ENCODE peak calls at places on chromosomes 3 and 15, in four cellular contexts. One of them, this sample, is unnamed.

GRCh38 chr15:31150732-31151212 is 49.2 kb upstream of the TRPM1 start:
- DNase-seq in K562: no peak
- DNase-seq in HepG2: no peak
- DNase-seq in HEK293T: no peak
- DNase-seq in this sample: no peak

GRCh38 chr3:110903771-110904532 is 167.7 kb upstream of the NECTIN3 start:
- DNase-seq in HEK293T: no peak
- DNase-seq in K562: no peak
- DNase-seq in HepG2: no peak
- DNase-seq in this sample: no peak

GRCh38 chr15:46413799-46414198 is 779.0 kb downstream of the SQOR start:
- DNase-seq in HEK293T: no peak
- DNase-seq in K562: no peak
- DNase-seq in HepG2: no peak
- DNase-seq in this sample: no peak

GRCh38 chr3:49725906-49726681 is 2.3 kb upstream of the GMPPB start:
- DNase-seq in HEK293T: no peak
- DNase-seq in K562: no peak
- DNase-seq in HepG2: no peak
- DNase-seq in this sample: no peak

GRCh38 chr15:48584090-48584831 is 61.2 kb downstream of the FBN1 start:
- DNase-seq in HEK293T: no peak
- DNase-seq in K562: no peak
- DNase-seq in HepG2: no peak
- DNase-seq in this sample: no peak

GRCh38 chr3:132596816-132597433 is at the start of gene ACKR4:
- DNase-seq in HepG2: no peak
- DNase-seq in K562: no peak
- DNase-seq in HEK293T: no peak
- DNase-seq in this sample: no peak

GRCh38 chr15:39341238-39341637 is 239.6 kb upstream of the THBS1 start:
- DNase-seq in K562: no peak
- DNase-seq in HepG2: no peak
- DNase-seq in HEK293T: no peak
- DNase-seq in this sample: no peak

GRCh38 chr3:138862924-138863775 is 28.4 kb upstream of the PIK3CB start:
- DNase-seq in HepG2: peak; percentile 97
- DNase-seq in K562: peak; percentile 64
- DNase-seq in HEK293T: peak; percentile 29
- DNase-seq in this sample: no peak

GRCh38 chr3:151169700-151170224 is 33.3 kb downstream of the GPR171 start:
- DNase-seq in HEK293T: no peak
- DNase-seq in K562: no peak
- DNase-seq in HepG2: no peak
- DNase-seq in this sample: no peak

GRCh38 chr3:23739536-23739935 is 66.2 kb upstream of the UBE2E1 start:
- DNase-seq in K562: no peak
- DNase-seq in HEK293T: no peak
- DNase-seq in HepG2: no peak
- DNase-seq in this sample: no peak

GRCh38 chr3:129021140-129021551 is 20.0 kb downstream of the EFCC1 start:
- DNase-seq in HEK293T: no peak
- DNase-seq in K562: no peak
- DNase-seq in HepG2: peak; percentile 24
- DNase-seq in this sample: no peak

GRCh38 chr3:86988235-86988634 is 2.7 kb downstream of the VGLL3 start:
- DNase-seq in K562: no peak
- DNase-seq in HEK293T: no peak
- DNase-seq in HepG2: no peak
- DNase-seq in this sample: no peak

GRCh38 chr3:197371521-197372075 is 73.2 kb upstream of the DLG1 start:
- DNase-seq in HepG2: no peak
- DNase-seq in K562: no peak
- DNase-seq in HEK293T: peak; percentile 2
- DNase-seq in this sample: no peak

GRCh38 chr15:40984963-40985362 is 31.7 kb downstream of the CHAC1 start:
- DNase-seq in HEK293T: no peak
- DNase-seq in K562: no peak
- DNase-seq in HepG2: no peak
- DNase-seq in this sample: no peak

GRCh38 chr3:38038447-38038911 is 529 bp upstream of the DLEC1 start:
- DNase-seq in HepG2: no peak
- DNase-seq in HEK293T: no peak
- DNase-seq in K562: no peak
- DNase-seq in this sample: no peak

GRCh38 chr15:62115847-62116246 is 49.1 kb downstream of the C2CD4A start:
- DNase-seq in K562: no peak
- DNase-seq in HEK293T: no peak
- DNase-seq in HepG2: peak; percentile 32
- DNase-seq in this sample: no peak

GRCh38 chr15:62112051-62112450 is 45.3 kb downstream of the C2CD4A start:
- DNase-seq in K562: no peak
- DNase-seq in HEK293T: no peak
- DNase-seq in HepG2: no peak
- DNase-seq in this sample: no peak

GRCh38 chr15:62110000-62110851 is 43.4 kb downstream of the C2CD4A start:
- DNase-seq in HepG2: no peak
- DNase-seq in K562: no peak
- DNase-seq in HEK293T: no peak
- DNase-seq in this sample: no peak

GRCh38 chr15:62109457-62109856 is 42.7 kb downstream of the C2CD4A start:
- DNase-seq in HepG2: no peak
- DNase-seq in HEK293T: no peak
- DNase-seq in K562: no peak
- DNase-seq in this sample: no peak

DNA sequence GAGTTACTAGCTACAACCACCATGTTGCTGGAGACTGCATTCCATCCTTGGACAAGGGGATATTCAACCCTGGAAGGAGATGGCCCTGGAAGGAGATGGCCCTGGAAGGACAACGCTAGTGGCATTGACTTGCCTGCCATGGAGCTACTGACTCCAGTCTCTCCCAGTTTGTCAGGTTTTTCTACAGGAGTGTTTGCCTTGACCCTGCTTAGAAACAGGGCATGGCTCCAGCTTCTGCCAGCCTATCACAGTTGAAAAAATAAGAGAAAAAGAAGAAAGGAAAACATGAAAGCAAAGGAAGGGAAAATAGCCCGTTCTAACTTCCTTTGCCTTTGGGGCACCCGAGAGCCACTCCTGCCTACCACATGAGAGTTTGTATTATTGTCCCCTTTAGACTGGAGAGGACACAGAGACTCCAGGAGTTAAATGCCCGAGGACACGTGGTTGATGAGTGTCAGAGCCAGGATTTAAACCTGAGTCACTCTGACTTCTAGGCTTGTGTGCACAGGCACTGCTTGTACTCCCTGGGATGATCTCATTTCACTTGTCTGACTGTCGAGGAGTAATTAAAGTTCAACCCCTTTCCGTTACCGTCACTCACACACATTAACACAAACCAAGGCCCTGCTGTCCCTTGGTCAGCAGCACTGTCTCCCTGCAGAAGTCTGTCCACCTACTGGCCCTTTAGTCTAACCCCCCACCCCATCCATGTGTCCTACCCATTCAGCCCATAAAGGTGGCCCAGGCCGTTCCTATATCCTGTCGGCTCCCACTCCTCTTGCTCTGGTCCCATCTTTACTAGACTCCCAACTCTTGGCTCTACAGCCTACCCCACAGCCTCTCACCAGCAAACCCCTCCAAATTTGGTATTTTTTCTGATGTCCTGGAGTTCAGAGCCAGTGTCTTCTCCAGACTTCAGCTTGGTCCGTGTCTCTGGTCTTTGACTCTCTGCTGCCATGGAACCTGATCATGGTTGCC is 46.1 kb downstream of the C2CD4A start:
- DNase-seq in HepG2: peak; percentile 66
- DNase-seq in K562: no peak
- DNase-seq in HEK293T: no peak
- DNase-seq in this sample: no peak
- TF ChIP-seq TARDBP in HepG2: no peak
- TF ChIP-seq TARDBP in K562: no peak
- TF ChIP-seq TARDBP in HEK293T: no peak
- TF ChIP-seq TARDBP in this sample: no peak

GRCh38 chr3:71724584-71725278 is 471 bp downstream of the EIF4E3 start:
- DNase-seq in HepG2: no peak
- DNase-seq in HEK293T: peak; percentile 42
- DNase-seq in K562: no peak
- DNase-seq in this sample: no peak
- TF ChIP-seq FOXM1 in HepG2: no peak
- TF ChIP-seq FOXM1 in HEK293T: peak; percentile 40
- TF ChIP-seq FOXM1 in K562: no peak
- TF ChIP-seq FOXM1 in this sample: no peak

DNA sequence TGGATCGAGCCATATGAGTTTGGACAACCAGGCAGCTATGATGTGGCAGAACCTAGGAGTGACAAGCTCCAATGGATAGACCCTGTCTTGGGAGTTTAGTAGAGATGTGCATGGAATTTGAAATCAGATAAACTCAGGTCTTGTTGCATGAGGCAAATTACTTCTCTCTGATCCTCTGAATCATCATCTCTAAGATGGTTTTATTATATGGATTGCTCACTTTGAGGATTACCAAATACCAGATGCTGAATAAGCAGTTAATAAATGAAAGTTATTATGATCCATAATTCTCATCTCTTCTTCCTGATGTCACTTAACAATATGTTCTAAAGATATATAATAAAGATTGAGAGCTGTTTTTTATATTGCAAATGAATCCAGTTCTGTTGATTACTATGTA is 622.2 kb downstream of the NTRK3 start:
- DNase-seq in HepG2: no peak
- DNase-seq in K562: no peak
- DNase-seq in HEK293T: no peak
- DNase-seq in this sample: no peak
- TF ChIP-seq TARDBP in HepG2: no peak
- TF ChIP-seq TARDBP in K562: no peak
- TF ChIP-seq TARDBP in HEK293T: no peak
- TF ChIP-seq TARDBP in this sample: no peak

DNA sequence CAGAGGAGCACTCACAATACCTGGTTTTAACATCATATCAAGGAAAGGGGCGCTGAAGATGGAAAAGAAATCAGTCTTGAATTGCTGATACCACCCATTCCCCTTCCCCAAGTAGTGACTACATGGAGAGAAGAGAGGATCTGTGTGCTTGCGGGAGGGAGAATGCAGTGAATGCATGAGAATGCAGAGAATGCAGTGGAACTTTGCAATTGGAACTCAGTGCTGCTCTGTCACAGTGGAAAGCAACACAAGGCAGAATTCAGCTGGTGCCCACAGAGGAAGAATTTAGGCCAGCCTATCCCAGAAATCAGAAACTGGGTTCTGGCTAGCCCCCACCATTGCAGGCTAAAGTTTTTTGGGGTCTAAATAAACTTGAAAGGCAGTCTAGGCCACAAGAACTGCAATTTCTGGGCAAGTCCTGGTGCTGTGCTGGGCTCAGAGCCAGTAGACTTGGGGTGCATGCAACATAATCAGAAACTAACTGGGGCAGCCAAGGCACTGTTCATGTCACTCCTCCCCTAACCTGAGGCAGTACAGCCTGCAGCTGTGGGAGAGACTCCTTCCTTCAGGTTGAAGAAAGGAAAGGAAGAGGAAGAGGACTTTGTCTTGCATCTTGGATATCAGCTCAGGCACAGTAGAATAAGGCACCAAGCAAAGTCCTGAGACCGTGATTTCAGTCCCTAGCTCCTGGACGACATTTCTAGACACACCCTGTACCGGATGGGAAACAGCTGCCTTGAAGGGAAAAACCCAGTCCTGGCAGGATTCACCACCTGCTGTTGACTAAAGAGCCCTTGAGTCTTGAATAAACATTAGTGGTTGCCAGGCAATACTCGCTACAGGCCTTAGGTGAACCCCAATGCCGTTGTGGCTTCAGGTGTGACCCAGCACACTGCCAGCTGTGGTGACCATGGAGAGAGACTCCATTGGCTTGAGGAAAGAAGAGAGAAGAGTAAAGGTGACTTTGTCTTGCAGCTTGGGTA is 329.3 kb downstream of the TBL1XR1 start:
- DNase-seq in HEK293T: no peak
- DNase-seq in HepG2: no peak
- DNase-seq in K562: no peak
- DNase-seq in this sample: no peak
- TF ChIP-seq FOXM1 in HEK293T: no peak
- TF ChIP-seq FOXM1 in HepG2: no peak
- TF ChIP-seq FOXM1 in K562: no peak
- TF ChIP-seq FOXM1 in this sample: no peak

GRCh38 chr15:78732634-78733033 is 78.6 kb downstream of the ADAMTS7 start:
- DNase-seq in HEK293T: no peak
- DNase-seq in K562: no peak
- DNase-seq in HepG2: no peak
- DNase-seq in this sample: no peak
- TF ChIP-seq TARDBP in HEK293T: no peak
- TF ChIP-seq TARDBP in K562: no peak
- TF ChIP-seq TARDBP in HepG2: no peak
- TF ChIP-seq TARDBP in this sample: no peak

GRCh38 chr3:108899530-108899929 is 54.1 kb downstream of the GUCA1C start:
- DNase-seq in K562: no peak
- DNase-seq in HepG2: no peak
- DNase-seq in HEK293T: no peak
- DNase-seq in this sample: no peak
- TF ChIP-seq FOXM1 in K562: no peak
- TF ChIP-seq FOXM1 in HepG2: no peak
- TF ChIP-seq FOXM1 in HEK293T: no peak
- TF ChIP-seq FOXM1 in this sample: no peak

GRCh38 chr3:124560406-124561215 is 169.6 kb upstream of the UMPS start:
- DNase-seq in K562: no peak
- DNase-seq in HEK293T: no peak
- DNase-seq in HepG2: no peak
- DNase-seq in this sample: no peak
- TF ChIP-seq TARDBP in K562: no peak
- TF ChIP-seq TARDBP in HEK293T: no peak
- TF ChIP-seq TARDBP in HepG2: no peak
- TF ChIP-seq TARDBP in this sample: no peak

GRCh38 chr3:60304103-60304502 is 947.1 kb downstream of the FHIT start:
- DNase-seq in K562: no peak
- DNase-seq in HepG2: no peak
- DNase-seq in HEK293T: no peak
- DNase-seq in this sample: no peak
- TF ChIP-seq FOXM1 in K562: no peak
- TF ChIP-seq FOXM1 in HepG2: no peak
- TF ChIP-seq FOXM1 in HEK293T: no peak
- TF ChIP-seq FOXM1 in this sample: no peak

GRCh38 chr15:29756358-29757267 is 65.7 kb downstream of the TJP1 start:
- DNase-seq in HEK293T: no peak
- DNase-seq in HepG2: no peak
- DNase-seq in K562: no peak
- DNase-seq in this sample: no peak

GRCh38 chr15:29765234-29765841 is 56.9 kb downstream of the TJP1 start:
- DNase-seq in HepG2: no peak
- DNase-seq in K562: no peak
- DNase-seq in HEK293T: no peak
- DNase-seq in this sample: no peak

GRCh38 chr15:29759596-29759995 is 62.7 kb downstream of the TJP1 start:
- DNase-seq in HepG2: no peak
- DNase-seq in HEK293T: no peak
- DNase-seq in K562: no peak
- DNase-seq in this sample: no peak
- TF ChIP-seq TARDBP in HepG2: no peak
- TF ChIP-seq TARDBP in HEK293T: no peak
- TF ChIP-seq TARDBP in K562: no peak
- TF ChIP-seq TARDBP in this sample: no peak

GRCh38 chr3:72907851-72908620 is 20.2 kb downstream of the GXYLT2 start:
- DNase-seq in HepG2: peak; percentile 9
- DNase-seq in HEK293T: no peak
- DNase-seq in K562: no peak
- DNase-seq in this sample: no peak
- TF ChIP-seq FOXM1 in HepG2: no peak
- TF ChIP-seq FOXM1 in HEK293T: no peak
- TF ChIP-seq FOXM1 in K562: no peak
- TF ChIP-seq FOXM1 in this sample: no peak